ENCODE peak calls at places on chromosomes 11 and 22, in five cellular contexts. W, K, F, U and T are unnamed samples.

GRCh38 chr22:37892566-37893338 is 13.3 kb upstream of the MICALL1 start:
- DNase-seq in K (peak; percentile 65), U (no peak), F (no peak), W (no peak), T (peak; percentile 28)

GRCh38 chr11:77019976-77020591 is 14.1 kb upstream of the B3GNT6 start:
- DNase-seq in K (no peak), W (no peak), U (no peak), F (peak; percentile 43), T (no peak)

GRCh38 chr22:22033803-22034468 is 51.3 kb upstream of the TOP3B start:
- DNase-seq in F (no peak), K (no peak), W (no peak), U (no peak), T (no peak)

GRCh38 chr11:28618426-28618825 is 510.2 kb downstream of the METTL15 start:
- DNase-seq in U (no peak), K (no peak), W (no peak), F (peak; percentile 4), T (peak; percentile 20)

GRCh38 chr11:12110714-12111481 is 508 bp downstream of the MICAL2 start:
- DNase-seq in F (no peak), W (no peak), K (peak; percentile 65), U (no peak), T (peak; percentile 28)

GRCh38 chr11:5198285-5198684 is 2.2 kb downstream of the OR51V1 start:
- DNase-seq in U (no peak), F (no peak), W (no peak), K (no peak), T (no peak)

GRCh38 chr22:47111626-47112373 is 349.4 kb downstream of the TBC1D22A start:
- DNase-seq in F (no peak), K (no peak), U (peak; percentile 76), W (no peak), T (no peak)

GRCh38 chr11:23192256-23192655 is 332.0 kb upstream of the CCDC179 start:
- DNase-seq in U (no peak), K (no peak), F (peak; percentile 71), W (no peak), T (peak; percentile 35)

GRCh38 chr11:12274558-12275197 is 102.7 kb upstream of the PARVA start:
- DNase-seq in K (no peak), U (peak; percentile 77), W (peak; percentile 11), F (peak; percentile 52), T (no peak)

GRCh38 chr22:30694638-30695350 is at the start of gene OSBP2:
- DNase-seq in W (no peak), K (peak; percentile 30), U (no peak), F (no peak), T (no peak)

GRCh38 chr22:46846154-46846831 is 83.8 kb downstream of the TBC1D22A start:
- DNase-seq in W (no peak), F (peak; percentile 64), U (peak; percentile 81), K (no peak), T (no peak)

GRCh38 chr11:50044647-50045046 is 12.0 kb downstream of the OR4C45 start:
- DNase-seq in U (no peak), K (no peak), W (no peak), F (no peak), T (no peak)

GRCh38 chr22:24225044-24225601 is 19.8 kb downstream of the GGT5 start:
- DNase-seq in K (no peak), U (no peak), W (no peak), F (no peak), T (no peak)

GRCh38 chr22:50260801-50261614 is 475 bp downstream of the MAPK12 start:
- DNase-seq in K (no peak), U (no peak), W (no peak), F (peak; percentile 64), T (peak; percentile 61)

GRCh38 chr22:45302047-45302446 is 7.7 kb upstream of the FAM118A start:
- DNase-seq in U (no peak), W (no peak), K (no peak), F (peak; percentile 87), T (peak; percentile 87)

GRCh38 chr22:46769191-46769675 is 6.8 kb downstream of the TBC1D22A start:
- DNase-seq in U (no peak), K (no peak), W (no peak), F (no peak), T (no peak)

GRCh38 chr22:23496445-23496833 is 83.7 kb downstream of the IGLL1 start:
- DNase-seq in K (no peak), U (peak; percentile 66), F (no peak), W (no peak), T (no peak)

GRCh38 chr11:132464939-132465338 is 1067.4 kb downstream of the OPCML start:
- DNase-seq in K (no peak), W (no peak), F (no peak), U (no peak), T (no peak)
- TF ChIP-seq CTCF in K (no peak), W (no peak), F (no peak), U (no peak), T (no peak)

GRCh38 chr11:68327586-68328370 is 15.4 kb downstream of the LRP5 start:
- DNase-seq in F (no peak), W (no peak), U (no peak), K (no peak), T (no peak)

GRCh38 chr11:68329496-68329895 is 17.1 kb downstream of the LRP5 start:
- DNase-seq in F (no peak), W (no peak), U (no peak), K (no peak), T (no peak)

GRCh38 chr11:68329993-68330699 is 17.8 kb downstream of the LRP5 start:
- DNase-seq in W (no peak), F (no peak), U (no peak), K (no peak), T (peak; percentile 61)

GRCh38 chr11:68326334-68327215 is 14.2 kb downstream of the LRP5 start:
- DNase-seq in U (no peak), F (no peak), K (no peak), W (no peak), T (no peak)

GRCh38 chr11:68328374-68329091 is 16.1 kb downstream of the LRP5 start:
- DNase-seq in K (no peak), W (no peak), F (no peak), U (no peak), T (no peak)
- H3K4me3 ChIP-seq in K (no peak overlapping the region), W (no peak overlapping the region), F (no peak overlapping the region), U (no peak overlapping the region), T (no peak overlapping the region)

GRCh38 chr11:10878408-10879214 is 20.8 kb upstream of the ZBED5 start:
- DNase-seq in K (no peak), W (no peak), F (peak; percentile 83), U (no peak), T (peak; percentile 74)
- TF ChIP-seq CTCF in K (peak; percentile 50), W (peak; percentile 53), F (peak; percentile 96), U (no peak), T (peak; percentile 93)

GRCh38 chr11:117217141-117217609 is 14.7 kb downstream of the PCSK7 start:
- DNase-seq in U (no peak), W (peak; percentile 18), F (peak; percentile 61), K (no peak), T (peak; percentile 54)
- H3K4me3 ChIP-seq in U (no peak overlapping the region), W (peak overlapping the region; percentile 23), F (no peak overlapping the region), K (no peak overlapping the region), T (no peak overlapping the region)

GRCh38 chr11:33480636-33481035 is 220.0 kb downstream of the C11orf91 start:
- DNase-seq in W (no peak), U (no peak), K (no peak), F (no peak), T (no peak)

GRCh38 chr11:33478111-33478573 is 221.0 kb downstream of the HIPK3 start:
- DNase-seq in F (peak; percentile 10), U (no peak), W (no peak), K (no peak), T (no peak)

GRCh38 chr11:33475999-33476398 is 218.8 kb downstream of the HIPK3 start:
- DNase-seq in K (no peak), U (no peak), F (peak; percentile 80), W (no peak), T (peak; percentile 67)

GRCh38 chr11:33476945-33477584 is 219.9 kb downstream of the HIPK3 start:
- DNase-seq in F (peak; percentile 68), W (no peak), U (no peak), K (no peak), T (no peak)

DNA sequence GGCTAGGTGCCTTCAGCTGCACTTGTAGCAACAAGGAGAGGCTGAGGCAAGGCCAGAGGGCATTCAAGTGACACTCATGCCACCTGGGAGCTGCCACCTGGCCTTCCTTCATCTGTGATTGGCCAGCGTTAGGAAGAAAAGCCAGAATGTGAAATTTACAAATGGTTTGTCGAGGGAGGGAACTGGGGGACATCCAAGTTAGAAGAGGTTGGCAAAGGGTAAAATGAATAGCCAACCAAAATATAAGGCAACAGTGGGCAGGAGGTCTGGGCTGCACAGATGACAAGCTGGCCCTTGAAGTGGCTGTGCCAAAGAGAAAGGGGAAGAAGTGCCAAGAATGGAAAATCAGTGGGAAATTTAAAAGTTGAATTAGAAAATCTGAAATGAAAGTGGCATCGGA is 221.4 kb downstream of the C11orf91 start:
- DNase-seq in W (no peak), F (no peak), U (no peak), K (no peak), T (no peak)
- TF ChIP-seq CTCF in W (no peak), F (no peak), U (no peak), K (no peak), T (no peak)

GRCh38 chr11:3157381-3158130 is 7.6 kb downstream of the OSBPL5 start:
- DNase-seq in K (no peak), U (no peak), W (peak; percentile 20), F (peak; percentile 46), T (peak; percentile 25)

GRCh38 chr11:3155216-3155615 is 9.9 kb downstream of the OSBPL5 start:
- DNase-seq in K (no peak), F (no peak), W (peak; percentile 17), U (no peak), T (no peak)

GRCh38 chr11:3156661-3157311 is 8.3 kb downstream of the OSBPL5 start:
- DNase-seq in F (no peak), U (no peak), W (peak; percentile 16), K (no peak), T (no peak)

GRCh38 chr11:3155691-3156258 is 9.3 kb downstream of the OSBPL5 start:
- DNase-seq in F (peak; percentile 93), W (peak; percentile 21), K (no peak), U (no peak), T (peak; percentile 82)

DNA sequence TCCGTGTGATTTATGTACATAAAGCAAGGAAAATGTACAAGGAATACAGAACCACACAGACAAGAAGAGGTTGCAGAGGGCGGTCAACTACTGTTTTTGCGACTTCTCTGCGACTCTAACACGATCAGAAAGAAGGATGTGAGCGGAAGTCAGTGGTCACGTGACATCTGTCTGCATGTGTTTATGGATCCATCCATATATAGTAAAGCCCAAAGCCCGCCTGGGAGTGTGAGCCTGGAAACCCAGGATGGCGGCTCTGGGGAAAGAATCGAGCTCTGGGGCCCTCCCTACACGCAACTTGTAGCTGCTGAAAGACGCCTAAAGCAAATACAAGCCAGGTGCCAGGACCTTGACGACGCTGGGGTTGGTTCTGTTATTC is 8.8 kb downstream of the OSBPL5 start:
- DNase-seq in F (peak; percentile 37), W (peak; percentile 69), K (no peak), U (no peak), T (peak; percentile 54)
- H3K4me3 ChIP-seq in F (no peak overlapping the region), W (peak overlapping the region; percentile 44), K (no peak overlapping the region), U (no peak overlapping the region), T (peak overlapping the region; percentile 45)